ENCODE peak calls at places on chromosomes 11 and 22, in nine cellular contexts. G is left ventricle myocardium superior; U is left cardiac atrium; A is HEK293T; L is CD4-positive, alpha-beta T cell; Y is erythroblast; W is NB4; I is GM23248; M is activated naive CD4-positive, alpha-beta T cell. D is an unnamed sample.

GRCh38 chr11:121741316-121741715 is 288.5 kb upstream of the SORL1-AS1 start:
- DNase-seq in G (peak), U (no peak), A (no peak), L (no peak), Y (no peak), W (no peak), I (peak), M (no peak), D (no peak)

GRCh38 chr22:48494256-48494967 is 1333.3 kb downstream of the BRD1 start:
- DNase-seq in G (no peak), U (no peak), A (no peak), L (no peak), Y (no peak), W (no peak), I (peak), M (no peak), D (no peak)

GRCh38 chr11:79101736-79102135 is 339.1 kb downstream of the TENM4 start:
- DNase-seq in G (no peak), U (no peak), A (no peak), L (no peak), Y (no peak), W (no peak), I (no peak), M (no peak), D (no peak)

GRCh38 chr22:50526849-50527801 is 1.7 kb upstream of the SCO2 start:
- DNase-seq in G (peak), U (peak), A (no peak), L (peak), Y (peak), W (peak), I (no peak), M (no peak), D (no peak)

GRCh38 chr22:22201185-22201924 is 43.2 kb upstream of the VPREB1 start:
- DNase-seq in G (peak), U (no peak), A (peak), L (no peak), Y (peak), W (peak), I (peak), M (peak), D (peak)

GRCh38 chr11:74092425-74092824 is 78.4 kb downstream of the C2CD3 start:
- DNase-seq in G (no peak), U (no peak), A (no peak), L (no peak), Y (peak), W (no peak), I (no peak), M (no peak), D (no peak)

GRCh38 chr11:118476676-118477075 is 40.4 kb downstream of the KMT2A start:
- DNase-seq in G (no peak), U (no peak), A (no peak), L (no peak), Y (no peak), W (no peak), I (no peak), M (no peak), D (no peak)

GRCh38 chr22:49705631-49706352 is 121.9 kb downstream of the BRD1 start:
- DNase-seq in G (no peak), U (no peak), A (no peak), L (peak), Y (peak), W (no peak), I (no peak), M (no peak), D (no peak)

GRCh38 chr11:97109078-97109477 is 719.3 kb downstream of the JRKL start:
- DNase-seq in G (no peak), U (no peak), A (no peak), L (no peak), Y (no peak), W (no peak), I (no peak), M (no peak), D (no peak)

GRCh38 chr11:46343520-46343919 is 3.7 kb upstream of the DGKZ start:
- DNase-seq in G (no peak), U (no peak), A (no peak), L (no peak), Y (no peak), W (no peak), I (no peak), M (no peak), D (no peak)

GRCh38 chr11:35427158-35427557 is 7.8 kb upstream of the SLC1A2 start:
- DNase-seq in G (no peak), U (peak), A (no peak), L (no peak), Y (no peak), W (no peak), I (peak), M (no peak), D (no peak)

GRCh38 chr11:116791002-116791812 is 472 bp downstream of the APOA5 start:
- DNase-seq in G (peak), U (peak), A (peak), L (peak), Y (peak), W (peak), I (peak), M (peak), D (peak)

GRCh38 chr11:3200388-3201111 is 18.1 kb downstream of the MRGPRG start:
- DNase-seq in G (peak), U (no peak), A (no peak), L (no peak), Y (no peak), W (no peak), I (no peak), M (no peak), D (no peak)

GRCh38 chr11:64089915-64090810 is 54.4 kb downstream of the FLRT1 start:
- DNase-seq in G (no peak), U (no peak), A (no peak), L (no peak), Y (no peak), W (peak), I (no peak), M (no peak), D (no peak)

GRCh38 chr11:114291847-114292680 is 4.1 kb upstream of the NNMT start:
- DNase-seq in G (no peak), U (no peak), A (no peak), L (no peak), Y (no peak), W (no peak), I (peak), M (no peak), D (peak)

GRCh38 chr11:36149538-36150242 is 139.5 kb downstream of the COMMD9 start:
- DNase-seq in G (no peak), U (peak), A (peak), L (no peak), Y (peak), W (peak), I (peak), M (no peak), D (peak)